ENCODE peak calls at places on chromosomes 13 and 19, in six cellular contexts. C, B, A, N, X and V are unnamed samples.

GRCh38 chr13:74206061-74206561 is 71.9 kb upstream of the KLF12 start:
- DNase-seq in C (no peak), B (peak), A (no peak), N (no peak), X (no peak), V (no peak)

GRCh38 chr19:28426902-28427232 is 786.1 kb downstream of the UQCRFS1 start:
- DNase-seq in C (no peak), B (peak), A (no peak), N (no peak), X (no peak), V (no peak)

GRCh38 chr13:46522692-46523040 is 30.3 kb upstream of the LRCH1 start:
- DNase-seq in C (no peak), B (no peak), A (no peak), N (no peak), X (no peak), V (no peak)

GRCh38 chr19:40811478-40812341 is 12.7 kb downstream of the EGLN2 start:
- DNase-seq in C (no peak), B (no peak), A (no peak), N (peak), X (peak), V (no peak)

GRCh38 chr13:97716746-97717145 is 236.7 kb upstream of the IPO5 start:
- DNase-seq in C (no peak), B (no peak), A (no peak), N (no peak), X (no peak), V (no peak)

GRCh38 chr19:39847525-39847924 is 1.3 kb upstream of the FBL start:
- DNase-seq in C (no peak), B (no peak), A (no peak), N (no peak), X (no peak), V (no peak)

GRCh38 chr19:18230941-18231734 is 4.9 kb upstream of the PDE4C start:
- DNase-seq in C (no peak), B (no peak), A (no peak), N (peak), X (no peak), V (no peak)

GRCh38 chr13:34411177-34411576 is 530.9 kb upstream of the NBEA start:
- DNase-seq in C (no peak), B (no peak), A (no peak), N (no peak), X (no peak), V (no peak)

GRCh38 chr13:77846173-77846572 is 72.5 kb downstream of the EDNRB start:
- DNase-seq in C (no peak), B (no peak), A (no peak), N (no peak), X (no peak), V (no peak)

GRCh38 chr13:66077286-66077685 is 1152.8 kb downstream of the PCDH9 start:
- DNase-seq in C (peak), B (no peak), A (no peak), N (no peak), X (no peak), V (no peak)

GRCh38 chr19:13262450-13262849 is 112.2 kb downstream of the IER2 start:
- DNase-seq in C (peak), B (peak), A (no peak), N (no peak), X (no peak), V (no peak)

GRCh38 chr19:21505459-21506393 is at the start of gene ZNF429:
- DNase-seq in C (peak), B (peak), A (peak), N (peak), X (peak), V (no peak)

GRCh38 chr13:99393791-99394735 is 86.9 kb upstream of the GPR183 start:
- DNase-seq in C (no peak), B (no peak), A (no peak), N (no peak), X (no peak), V (no peak)

GRCh38 chr19:16266586-16266942 is 58.1 kb upstream of the KLF2 start:
- DNase-seq in C (no peak), B (no peak), A (no peak), N (peak), X (no peak), V (no peak)

GRCh38 chr13:42078113-42078769 is 29.8 kb downstream of the DGKH start:
- DNase-seq in C (peak), B (peak), A (no peak), N (no peak), X (no peak), V (no peak)

GRCh38 chr13:51800456-51800855 is 3.5 kb downstream of the DHRS12 start:
- DNase-seq in C (no peak), B (no peak), A (no peak), N (no peak), X (no peak), V (no peak)

GRCh38 chr13:111662451-111662850 is 342.0 kb downstream of the TEX29 start:
- DNase-seq in C (no peak), B (no peak), A (no peak), N (no peak), X (no peak), V (no peak)

GRCh38 chr19:5541456-5541855 is 26.3 kb downstream of the TINCR start:
- DNase-seq in C (no peak), B (no peak), A (no peak), N (no peak), X (no peak), V (no peak)

GRCh38 chr13:46751811-46752635 is 44.9 kb downstream of the ESD start:
- DNase-seq in C (no peak), B (peak), A (no peak), N (peak), X (no peak), V (no peak)

GRCh38 chr19:48433337-48433736 is 12.4 kb upstream of the GRWD1 start:
- DNase-seq in C (no peak), B (no peak), A (no peak), N (no peak), X (no peak), V (no peak)

GRCh38 chr13:114143806-114144605 is 11.6 kb upstream of the RASA3 start:
- DNase-seq in C (peak), B (no peak), A (no peak), N (peak), X (no peak), V (peak)

GRCh38 chr13:100394005-100394695 is 194.4 kb downstream of the GGACT start:
- DNase-seq in C (no peak), B (peak), A (no peak), N (peak), X (no peak), V (no peak)

GRCh38 chr13:30107126-30107525 is 200.2 kb downstream of the KATNAL1 start:
- DNase-seq in C (no peak), B (no peak), A (no peak), N (no peak), X (no peak), V (no peak)

GRCh38 chr19:5624154-5624663 is 1.3 kb downstream of the SAFB start:
- DNase-seq in C (no peak), B (peak), A (peak), N (peak), X (peak), V (no peak)

GRCh38 chr13:50131998-50132936 is 117.0 kb downstream of the KCNRG start:
- DNase-seq in C (no peak), B (no peak), A (no peak), N (peak), X (no peak), V (no peak)

GRCh38 chr19:40702337-40703012 is 12.0 kb upstream of the NUMBL start:
- DNase-seq in C (no peak), B (peak), A (no peak), N (no peak), X (no peak), V (no peak)

GRCh38 chr19:42051166-42052115 is 18.6 kb downstream of the GRIK5 start:
- DNase-seq in C (peak), B (no peak), A (no peak), N (peak), X (no peak), V (no peak)